ENCODE peak calls at places on chromosomes 12 and 14, in six cellular contexts. N is stimulated activated CD8-positive, alpha-beta memory T cell treated with anti-CD3 and anti-CD28 coated beads, Interleukin-15, amount 100 ng/mL, for 4 hours; Y is GM12892; Q is fibroblast of the aortic adventitia; I is A549; S is activated CD4-positive, alpha-beta T cell treated with anti-CD3 and anti-CD28 coated beads, Interleukin-2, amount 50 U/mL, for 1 hour. B is an unnamed sample.

GRCh38 chr12:19190292-19191031 is 60.9 kb downstream of the PLEKHA5 start:
- DNase-seq in S (no peak), I (no peak), Y (no peak), N (no peak), Q (peak; percentile 81), B (no peak)

GRCh38 chr12:49673446-49674317 is 33.5 kb downstream of the FMNL3 start:
- DNase-seq in I (no peak), Q (peak; percentile 96), N (no peak), Y (no peak), S (peak; percentile 26), B (no peak)

GRCh38 chr12:111030800-111031199 is 110.4 kb upstream of the MYL2 start:
- DNase-seq in N (no peak), I (no peak), Y (no peak), S (no peak), Q (no peak), B (no peak)

GRCh38 chr14:23181946-23182345 is 1.5 kb downstream of the SLC7A8 start:
- DNase-seq in Q (no peak), N (no peak), Y (no peak), S (no peak), I (no peak), B (no peak)

GRCh38 chr12:131736807-131737484 is 26.1 kb downstream of the SFSWAP start:
- DNase-seq in N (no peak), S (no peak), Q (peak; percentile 9), Y (no peak), I (peak; percentile 81), B (peak; percentile 72)

GRCh38 chr12:5333096-5333495 is 98.8 kb upstream of the NTF3 start:
- DNase-seq in Y (no peak), N (no peak), Q (no peak), S (no peak), I (no peak), B (no peak)

GRCh38 chr12:125610971-125611370 is 545.7 kb downstream of the AACS start:
- DNase-seq in N (no peak), Q (no peak), I (no peak), S (no peak), Y (no peak), B (no peak)

GRCh38 chr12:124543052-124543590 is 24.3 kb downstream of the NCOR2 start:
- DNase-seq in Y (peak; percentile 58), I (peak; percentile 57), S (no peak), N (no peak), Q (no peak), B (no peak)

GRCh38 chr12:121467638-121468403 is 67.9 kb downstream of the RNF34 start:
- DNase-seq in N (no peak), Y (no peak), Q (no peak), I (peak; percentile 25), S (no peak), B (no peak)

GRCh38 chr14:68952544-68953535 is 26.3 kb downstream of the ACTN1 start:
- DNase-seq in N (no peak), Q (peak; percentile 92), Y (no peak), S (no peak), I (no peak), B (no peak)

GRCh38 chr12:6532051-6532926 is 2.0 kb upstream of the GAPDH start:
- DNase-seq in I (peak; percentile 89), N (peak; percentile 72), Y (peak; percentile 60), Q (peak; percentile 94), S (peak; percentile 76), B (no peak)

GRCh38 chr12:104121001-104121400 is 17.0 kb downstream of the NFYB start:
- DNase-seq in Y (no peak), N (no peak), S (no peak), Q (peak; percentile 75), I (peak; percentile 36), B (no peak)

GRCh38 chr14:69087061-69087461 is 65.9 kb downstream of the DCAF5 start:
- DNase-seq in N (no peak), Q (peak; percentile 65), S (no peak), Y (no peak), I (no peak), B (no peak)

GRCh38 chr12:50555471-50555885 is 50.7 kb downstream of the DIP2B start:
- DNase-seq in Y (no peak), I (no peak), N (no peak), S (no peak), Q (no peak), B (no peak)

GRCh38 chr14:89660183-89660582 is 243.2 kb upstream of the FOXN3 start:
- DNase-seq in Q (peak; percentile 70), Y (no peak), I (no peak), S (no peak), N (no peak), B (no peak)

GRCh38 chr14:75295491-75296338 is 17.1 kb downstream of the FOS start:
- DNase-seq in N (no peak), S (peak; percentile 76), Y (peak; percentile 59), I (peak; percentile 81), Q (peak; percentile 73), B (peak; percentile 56)

GRCh38 chr12:39332661-39333175 is 110.2 kb downstream of the KIF21A start:
- DNase-seq in Q (no peak), Y (no peak), I (no peak), S (no peak), N (no peak), B (no peak)